ENCODE peak calls at places on chromosomes 2 and 18, in seven cellular contexts. One of them, this sample, is unnamed.
A peak's percentile ranks its signal among the peaks of the same experiment; 100 is the strongest.

GRCh38 chr18:52504589-52504988 is 164.6 kb downstream of the DCC start:
- DNase-seq in colonic mucosa: no peak
- DNase-seq in NCI-H446 treated with DMSO at 0.1 percent for 48 hours: no peak
- DNase-seq in NCI-H2081: no peak
- DNase-seq in kidney: no peak
- DNase-seq in stimulated activated CD4-positive, alpha-beta T cell treated with anti-CD3 and anti-CD28 coated beads, Interleukin-1b, Interleukin-23, amount 100 ng/mL, for 24 hours: no peak
- DNase-seq in activated gamma-delta T cell treated with Interleukin-2 at 50 U/mL for 16 hours: no peak
- DNase-seq in this sample: no peak

GRCh38 chr18:9287037-9287436 is 47.5 kb upstream of the TWSG1 start:
- DNase-seq in activated gamma-delta T cell treated with Interleukin-2 at 50 U/mL for 16 hours: no peak
- DNase-seq in NCI-H446 treated with DMSO at 0.1 percent for 48 hours: no peak
- DNase-seq in kidney: no peak
- DNase-seq in NCI-H2081: no peak
- DNase-seq in colonic mucosa: no peak
- DNase-seq in stimulated activated CD4-positive, alpha-beta T cell treated with anti-CD3 and anti-CD28 coated beads, Interleukin-1b, Interleukin-23, amount 100 ng/mL, for 24 hours: no peak
- DNase-seq in this sample: no peak

GRCh38 chr2:28750316-28751101 is 1.1 kb upstream of the PPP1CB start:
- DNase-seq in colonic mucosa: peak; percentile 38
- DNase-seq in stimulated activated CD4-positive, alpha-beta T cell treated with anti-CD3 and anti-CD28 coated beads, Interleukin-1b, Interleukin-23, amount 100 ng/mL, for 24 hours: no peak
- DNase-seq in kidney: no peak
- DNase-seq in NCI-H2081: peak; percentile 36
- DNase-seq in NCI-H446 treated with DMSO at 0.1 percent for 48 hours: no peak
- DNase-seq in activated gamma-delta T cell treated with Interleukin-2 at 50 U/mL for 16 hours: no peak
- DNase-seq in this sample: no peak

GRCh38 chr2:150475479-150476212 is 11.8 kb downstream of the RND3 start:
- DNase-seq in NCI-H2081: no peak
- DNase-seq in NCI-H446 treated with DMSO at 0.1 percent for 48 hours: no peak
- DNase-seq in kidney: no peak
- DNase-seq in colonic mucosa: no peak
- DNase-seq in stimulated activated CD4-positive, alpha-beta T cell treated with anti-CD3 and anti-CD28 coated beads, Interleukin-1b, Interleukin-23, amount 100 ng/mL, for 24 hours: no peak
- DNase-seq in activated gamma-delta T cell treated with Interleukin-2 at 50 U/mL for 16 hours: no peak
- DNase-seq in this sample: no peak

GRCh38 chr18:77105021-77105420 is 27.6 kb downstream of the MBP start:
- DNase-seq in NCI-H2081: no peak
- DNase-seq in stimulated activated CD4-positive, alpha-beta T cell treated with anti-CD3 and anti-CD28 coated beads, Interleukin-1b, Interleukin-23, amount 100 ng/mL, for 24 hours: no peak
- DNase-seq in NCI-H446 treated with DMSO at 0.1 percent for 48 hours: no peak
- DNase-seq in colonic mucosa: no peak
- DNase-seq in kidney: peak; percentile 18
- DNase-seq in activated gamma-delta T cell treated with Interleukin-2 at 50 U/mL for 16 hours: no peak
- DNase-seq in this sample: no peak

GRCh38 chr18:58493516-58494253 is 135.2 kb downstream of the ALPK2 start:
- DNase-seq in kidney: peak; percentile 82
- DNase-seq in NCI-H2081: peak; percentile 72
- DNase-seq in stimulated activated CD4-positive, alpha-beta T cell treated with anti-CD3 and anti-CD28 coated beads, Interleukin-1b, Interleukin-23, amount 100 ng/mL, for 24 hours: peak; percentile 43
- DNase-seq in NCI-H446 treated with DMSO at 0.1 percent for 48 hours: peak; percentile 65
- DNase-seq in colonic mucosa: peak; percentile 89
- DNase-seq in activated gamma-delta T cell treated with Interleukin-2 at 50 U/mL for 16 hours: peak; percentile 59
- DNase-seq in this sample: peak; percentile 68

GRCh38 chr2:96727431-96727830 is 12.4 kb downstream of the LMAN2L start:
- DNase-seq in NCI-H2081: no peak
- DNase-seq in NCI-H446 treated with DMSO at 0.1 percent for 48 hours: no peak
- DNase-seq in kidney: no peak
- DNase-seq in activated gamma-delta T cell treated with Interleukin-2 at 50 U/mL for 16 hours: no peak
- DNase-seq in colonic mucosa: no peak
- DNase-seq in stimulated activated CD4-positive, alpha-beta T cell treated with anti-CD3 and anti-CD28 coated beads, Interleukin-1b, Interleukin-23, amount 100 ng/mL, for 24 hours: no peak
- DNase-seq in this sample: no peak

GRCh38 chr2:43890855-43891254 is 52.1 kb downstream of the ABCG8 start:
- DNase-seq in NCI-H446 treated with DMSO at 0.1 percent for 48 hours: no peak
- DNase-seq in colonic mucosa: no peak
- DNase-seq in NCI-H2081: no peak
- DNase-seq in stimulated activated CD4-positive, alpha-beta T cell treated with anti-CD3 and anti-CD28 coated beads, Interleukin-1b, Interleukin-23, amount 100 ng/mL, for 24 hours: no peak
- DNase-seq in activated gamma-delta T cell treated with Interleukin-2 at 50 U/mL for 16 hours: no peak
- DNase-seq in kidney: no peak
- DNase-seq in this sample: no peak

GRCh38 chr2:134906726-134907125 is 11.9 kb upstream of the CCNT2 start:
- DNase-seq in NCI-H2081: no peak
- DNase-seq in NCI-H446 treated with DMSO at 0.1 percent for 48 hours: no peak
- DNase-seq in colonic mucosa: no peak
- DNase-seq in activated gamma-delta T cell treated with Interleukin-2 at 50 U/mL for 16 hours: no peak
- DNase-seq in kidney: no peak
- DNase-seq in stimulated activated CD4-positive, alpha-beta T cell treated with anti-CD3 and anti-CD28 coated beads, Interleukin-1b, Interleukin-23, amount 100 ng/mL, for 24 hours: no peak
- DNase-seq in this sample: no peak

GRCh38 chr2:85501244-85501643 is 37.7 kb upstream of the MAT2A start:
- DNase-seq in stimulated activated CD4-positive, alpha-beta T cell treated with anti-CD3 and anti-CD28 coated beads, Interleukin-1b, Interleukin-23, amount 100 ng/mL, for 24 hours: no peak
- DNase-seq in NCI-H446 treated with DMSO at 0.1 percent for 48 hours: no peak
- DNase-seq in NCI-H2081: no peak
- DNase-seq in colonic mucosa: no peak
- DNase-seq in activated gamma-delta T cell treated with Interleukin-2 at 50 U/mL for 16 hours: no peak
- DNase-seq in kidney: no peak
- DNase-seq in this sample: no peak

GRCh38 chr18:63025251-63025710 is 294.3 kb downstream of the BCL2 start:
- DNase-seq in activated gamma-delta T cell treated with Interleukin-2 at 50 U/mL for 16 hours: no peak
- DNase-seq in colonic mucosa: peak; percentile 39
- DNase-seq in NCI-H446 treated with DMSO at 0.1 percent for 48 hours: no peak
- DNase-seq in stimulated activated CD4-positive, alpha-beta T cell treated with anti-CD3 and anti-CD28 coated beads, Interleukin-1b, Interleukin-23, amount 100 ng/mL, for 24 hours: no peak
- DNase-seq in kidney: no peak
- DNase-seq in NCI-H2081: peak; percentile 34
- DNase-seq in this sample: no peak

GRCh38 chr18:34261865-34262780 is 37.4 kb upstream of the NOL4 start:
- DNase-seq in NCI-H2081: no peak
- DNase-seq in kidney: no peak
- DNase-seq in NCI-H446 treated with DMSO at 0.1 percent for 48 hours: no peak
- DNase-seq in colonic mucosa: no peak
- DNase-seq in activated gamma-delta T cell treated with Interleukin-2 at 50 U/mL for 16 hours: no peak
- DNase-seq in stimulated activated CD4-positive, alpha-beta T cell treated with anti-CD3 and anti-CD28 coated beads, Interleukin-1b, Interleukin-23, amount 100 ng/mL, for 24 hours: no peak
- DNase-seq in this sample: no peak

GRCh38 chr2:14942991-14943390 is 310.5 kb downstream of the LRATD1 start:
- DNase-seq in stimulated activated CD4-positive, alpha-beta T cell treated with anti-CD3 and anti-CD28 coated beads, Interleukin-1b, Interleukin-23, amount 100 ng/mL, for 24 hours: no peak
- DNase-seq in NCI-H2081: no peak
- DNase-seq in colonic mucosa: no peak
- DNase-seq in NCI-H446 treated with DMSO at 0.1 percent for 48 hours: no peak
- DNase-seq in activated gamma-delta T cell treated with Interleukin-2 at 50 U/mL for 16 hours: no peak
- DNase-seq in kidney: no peak
- DNase-seq in this sample: no peak

GRCh38 chr2:161418715-161419337 is 2.7 kb downstream of the TBR1 start:
- DNase-seq in stimulated activated CD4-positive, alpha-beta T cell treated with anti-CD3 and anti-CD28 coated beads, Interleukin-1b, Interleukin-23, amount 100 ng/mL, for 24 hours: no peak
- DNase-seq in NCI-H2081: no peak
- DNase-seq in kidney: no peak
- DNase-seq in activated gamma-delta T cell treated with Interleukin-2 at 50 U/mL for 16 hours: no peak
- DNase-seq in colonic mucosa: peak; percentile 29
- DNase-seq in NCI-H446 treated with DMSO at 0.1 percent for 48 hours: no peak
- DNase-seq in this sample: no peak

GRCh38 chr2:4903676-4904348 is 788.4 kb upstream of the SOX11 start:
- DNase-seq in NCI-H2081: no peak
- DNase-seq in stimulated activated CD4-positive, alpha-beta T cell treated with anti-CD3 and anti-CD28 coated beads, Interleukin-1b, Interleukin-23, amount 100 ng/mL, for 24 hours: no peak
- DNase-seq in kidney: no peak
- DNase-seq in activated gamma-delta T cell treated with Interleukin-2 at 50 U/mL for 16 hours: no peak
- DNase-seq in colonic mucosa: no peak
- DNase-seq in NCI-H446 treated with DMSO at 0.1 percent for 48 hours: no peak
- DNase-seq in this sample: no peak

GRCh38 chr2:152222975-152223638 is 47.5 kb upstream of the STAM2 start:
- DNase-seq in NCI-H446 treated with DMSO at 0.1 percent for 48 hours: peak; percentile 85
- DNase-seq in colonic mucosa: peak; percentile 58
- DNase-seq in stimulated activated CD4-positive, alpha-beta T cell treated with anti-CD3 and anti-CD28 coated beads, Interleukin-1b, Interleukin-23, amount 100 ng/mL, for 24 hours: no peak
- DNase-seq in activated gamma-delta T cell treated with Interleukin-2 at 50 U/mL for 16 hours: no peak
- DNase-seq in kidney: no peak
- DNase-seq in NCI-H2081: peak; percentile 49
- DNase-seq in this sample: no peak

GRCh38 chr18:39359636-39360035 is 1794.0 kb upstream of the CELF4 start:
- DNase-seq in colonic mucosa: no peak
- DNase-seq in NCI-H2081: no peak
- DNase-seq in activated gamma-delta T cell treated with Interleukin-2 at 50 U/mL for 16 hours: no peak
- DNase-seq in kidney: no peak
- DNase-seq in stimulated activated CD4-positive, alpha-beta T cell treated with anti-CD3 and anti-CD28 coated beads, Interleukin-1b, Interleukin-23, amount 100 ng/mL, for 24 hours: no peak
- DNase-seq in NCI-H446 treated with DMSO at 0.1 percent for 48 hours: no peak
- DNase-seq in this sample: no peak